ENCODE peak calls at places on chromosomes 6 and 20, in ten cellular contexts. N is left ventricle myocardium inferior; Y is coronary artery; X is aorta; S is stomach; F is heart right ventricle; Z is effector memory CD4-positive, alpha-beta T cell; B is H1; H is ascending aorta; V is IMR-90. M is an unnamed sample.
A peak's percentile ranks its signal among the peaks of the same experiment; 100 is the strongest.

GRCh38 chr6:21149460-21149859 is 444.1 kb upstream of the SOX4 start:
- DNase-seq in N (no peak), Y (no peak), X (no peak), S (no peak), F (no peak), Z (no peak), B (no peak), H (no peak), V (peak; percentile 75), M (no peak)

GRCh38 chr20:49037962-49038387 is 8.1 kb upstream of the CSE1L start:
- DNase-seq in N (no peak), Y (no peak), X (no peak), S (no peak), F (no peak), Z (no peak), B (no peak), H (no peak), V (peak; percentile 4), M (no peak)

GRCh38 chr6:35258858-35259193 is 709 bp upstream of the ZNF76 start:
- DNase-seq in N (peak; percentile 19), Y (no peak), X (no peak), S (peak; percentile 28), F (no peak), Z (no peak), B (no peak), H (no peak), V (peak; percentile 59), M (peak; percentile 49)

GRCh38 chr20:48191200-48191599 is 405.9 kb upstream of the SULF2 start:
- DNase-seq in N (no peak), Y (no peak), X (no peak), S (no peak), F (no peak), Z (no peak), B (no peak), H (no peak), V (no peak), M (no peak)

GRCh38 chr20:10669843-10670446 is 3.9 kb downstream of the JAG1 start:
- DNase-seq in N (no peak), Y (no peak), X (no peak), S (no peak), F (no peak), Z (no peak), B (no peak), H (no peak), V (no peak), M (no peak)

GRCh38 chr6:121506761-121507754 is 71.6 kb downstream of the GJA1 start:
- DNase-seq in N (no peak), Y (no peak), X (no peak), S (no peak), F (no peak), Z (no peak), B (no peak), H (no peak), V (peak; percentile 85), M (no peak)

GRCh38 chr6:20377623-20378265 is 23.9 kb upstream of the E2F3 start:
- DNase-seq in N (no peak), Y (no peak), X (no peak), S (no peak), F (no peak), Z (no peak), B (no peak), H (no peak), V (peak; percentile 87), M (no peak)

GRCh38 chr6:72182337-72183246 is 296.2 kb downstream of the RIMS1 start:
- DNase-seq in N (no peak), Y (no peak), X (no peak), S (peak; percentile 77), F (peak; percentile 11), Z (no peak), B (peak; percentile 38), H (no peak), V (peak; percentile 24), M (no peak)

GRCh38 chr6:151068761-151069312 is 170.9 kb upstream of the AKAP12 start:
- DNase-seq in N (no peak), Y (no peak), X (no peak), S (no peak), F (no peak), Z (no peak), B (no peak), H (no peak), V (peak; percentile 62), M (no peak)

GRCh38 chr6:151070666-151071065 is 169.1 kb upstream of the AKAP12 start:
- DNase-seq in N (no peak), Y (no peak), X (no peak), S (no peak), F (no peak), Z (no peak), B (no peak), H (no peak), V (peak; percentile 92), M (no peak)

GRCh38 chr6:151069641-151070040 is 170.1 kb upstream of the AKAP12 start:
- DNase-seq in N (no peak), Y (no peak), X (no peak), S (no peak), F (no peak), Z (no peak), B (no peak), H (no peak), V (no peak), M (no peak)

GRCh38 chr6:151065027-151065815 is 174.5 kb upstream of the AKAP12 start:
- DNase-seq in N (peak; percentile 45), Y (no peak), X (no peak), S (no peak), F (no peak), Z (no peak), B (no peak), H (no peak), V (no peak), M (no peak)

DNA sequence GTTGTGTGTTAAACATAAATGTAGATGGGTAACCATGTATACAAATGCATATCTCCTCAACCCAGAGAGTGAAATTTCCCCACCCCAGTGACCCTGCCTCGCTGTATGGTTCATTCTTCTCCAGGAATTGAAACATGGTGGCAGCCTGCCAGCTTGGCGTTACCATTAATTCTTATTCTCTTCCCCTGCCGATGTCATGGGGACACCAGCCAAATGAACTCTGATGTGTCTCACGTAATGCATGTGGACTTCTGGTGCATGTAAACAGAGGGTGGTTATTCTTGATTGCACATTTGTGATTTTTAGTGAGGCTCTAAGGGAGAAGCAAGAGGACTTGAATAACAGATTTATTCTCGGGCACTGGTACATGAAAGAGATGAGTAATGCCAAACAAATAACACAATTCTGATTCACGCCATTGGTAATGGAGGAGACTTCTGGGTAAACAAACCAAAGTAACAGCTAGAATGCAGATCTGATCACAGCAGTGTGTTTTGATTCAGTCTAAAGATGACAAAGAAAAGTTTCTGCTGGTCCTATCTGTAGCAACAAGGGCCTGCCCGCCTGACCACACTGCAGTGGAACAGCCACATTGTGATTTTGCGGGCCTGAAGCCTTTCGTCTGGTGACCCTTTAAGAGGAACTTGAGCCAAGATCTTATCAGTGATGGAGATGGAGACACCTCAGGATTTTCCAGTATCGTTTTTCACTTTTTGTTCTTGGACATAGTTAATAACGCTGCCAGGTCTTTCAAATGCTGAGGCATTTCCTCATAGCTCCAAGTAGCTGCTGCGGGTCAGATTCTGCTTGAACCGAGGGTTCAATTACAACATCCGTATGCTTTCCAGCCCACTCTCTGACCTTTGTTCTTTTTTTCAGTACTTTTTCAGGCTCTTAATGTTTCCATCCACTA is 171.8 kb upstream of the AKAP12 start:
- DNase-seq in N (peak; percentile 69), Y (peak; percentile 84), X (peak; percentile 85), S (peak; percentile 58), F (peak; percentile 66), Z (no peak), B (no peak), H (no peak), V (peak; percentile 97), M (no peak)
- H3K27ac ChIP-seq in N (peak overlapping the region; percentile 85), Y (peak overlapping the region; percentile 87), X (peak overlapping the region; percentile 7), S (peak overlapping the region; percentile 80), F (peak overlapping the region; percentile 76), Z (no peak overlapping the region), B (no peak overlapping the region), H (peak overlapping the region; percentile 73), V (peak overlapping the region; percentile 90), M (peak overlapping the region; percentile 72)

GRCh38 chr6:28657756-28658465 is 132.2 kb downstream of the GPX5 start:
- DNase-seq in N (no peak), Y (no peak), X (no peak), S (no peak), F (no peak), Z (no peak), B (no peak), H (no peak), V (peak; percentile 69), M (no peak)

GRCh38 chr6:28656715-28657114 is 131.0 kb downstream of the GPX5 start:
- DNase-seq in N (no peak), Y (no peak), X (no peak), S (no peak), F (no peak), Z (no peak), B (no peak), H (no peak), V (no peak), M (no peak)

GRCh38 chr6:28657367-28657755 is 131.7 kb downstream of the GPX5 start:
- DNase-seq in N (no peak), Y (no peak), X (no peak), S (no peak), F (no peak), Z (no peak), B (no peak), H (no peak), V (no peak), M (no peak)

GRCh38 chr6:28659250-28659566 is 133.5 kb downstream of the GPX5 start:
- DNase-seq in N (no peak), Y (no peak), X (no peak), S (no peak), F (no peak), Z (no peak), B (no peak), H (no peak), V (no peak), M (no peak)

DNA sequence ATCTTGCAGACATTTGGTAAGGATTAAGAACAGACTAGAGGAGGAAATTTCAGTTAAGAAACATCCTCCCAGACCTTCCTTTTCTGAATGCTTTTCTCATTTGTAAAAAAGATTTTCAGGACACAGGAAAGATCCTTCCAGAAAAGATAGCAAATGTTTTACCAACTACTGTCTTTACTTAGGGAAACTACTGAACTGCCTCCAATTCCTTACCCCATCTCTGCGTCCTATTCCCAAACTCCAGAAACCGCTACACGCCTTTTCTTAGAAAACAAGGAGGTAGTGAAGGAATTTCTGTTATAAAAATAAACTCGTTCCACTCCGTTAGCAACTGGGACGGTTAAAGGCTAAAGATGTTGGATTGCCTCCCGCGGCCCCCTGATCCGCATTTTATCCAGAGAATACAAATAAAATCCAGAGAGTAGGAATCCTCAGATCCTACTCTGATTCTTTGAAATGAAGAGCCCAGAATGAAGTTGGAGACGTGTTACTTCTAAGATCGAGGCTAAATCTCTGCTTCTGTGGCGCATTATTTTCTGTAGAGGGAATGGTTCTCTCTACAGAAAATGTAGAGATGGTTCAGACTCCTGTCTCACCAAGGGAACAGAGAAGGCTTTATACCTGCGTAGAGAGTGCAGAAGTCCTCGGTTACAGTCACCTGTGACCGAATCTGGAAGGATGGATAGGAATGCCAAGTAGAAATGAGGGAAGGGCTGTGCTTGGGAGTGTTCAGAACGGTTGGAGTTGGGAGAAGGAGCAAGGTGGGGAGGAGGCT is 133.0 kb downstream of the GPX5 start:
- DNase-seq in N (no peak), Y (no peak), X (no peak), S (no peak), F (no peak), Z (no peak), B (no peak), H (no peak), V (peak; percentile 12), M (no peak)
- H3K27ac ChIP-seq in N (no peak overlapping the region), Y (no peak overlapping the region), X (no peak overlapping the region), S (no peak overlapping the region), F (no peak overlapping the region), Z (no peak overlapping the region), B (no peak overlapping the region), H (no peak overlapping the region), V (no peak overlapping the region), M (peak overlapping the region; percentile 0)

GRCh38 chr6:84052883-84053241 is 19.3 kb downstream of the MRAP2 start:
- DNase-seq in N (no peak), Y (no peak), X (no peak), S (no peak), F (no peak), Z (no peak), B (no peak), H (no peak), V (no peak), M (no peak)
- H3K27ac ChIP-seq in N (no peak overlapping the region), Y (peak overlapping the region; percentile 78), X (no peak overlapping the region), S (no peak overlapping the region), F (no peak overlapping the region), Z (no peak overlapping the region), B (no peak overlapping the region), H (peak overlapping the region; percentile 79), V (no peak overlapping the region), M (no peak overlapping the region)

GRCh38 chr6:13486679-13487121 is 700 bp downstream of the GFOD1 start:
- DNase-seq in N (peak; percentile 62), Y (peak; percentile 80), X (peak; percentile 88), S (peak; percentile 45), F (peak; percentile 61), Z (peak; percentile 14), B (no peak), H (no peak), V (peak; percentile 61), M (peak; percentile 58)
- H3K27ac ChIP-seq in N (peak overlapping the region; percentile 98), Y (peak overlapping the region; percentile 93), X (peak overlapping the region; percentile 68), S (peak overlapping the region; percentile 89), F (peak overlapping the region; percentile 91), Z (no peak overlapping the region), B (no peak overlapping the region), H (peak overlapping the region; percentile 96), V (no peak overlapping the region), M (peak overlapping the region; percentile 58)